ENCODE peak calls at places on chromosome 15, in eight cellular contexts. N is T-helper 1 cell; P is naive thymus-derived CD8-positive, alpha-beta T cell; O is RKO; K is GM12891; M is HFFc6; D is activated CD8-positive, alpha-beta memory T cell treated with anti-CD3 and anti-CD28 coated beads for 48 hours; F is activated CD8-positive, alpha-beta T cell treated with anti-CD3 and anti-CD28 coated beads, Interleukin-2, amount 10 ng/mL, durations not matched to agents 7 days and 5 days. J is an unnamed sample.

GRCh38 chr15:90818251-90819210 is 49.9 kb upstream of the FURIN start:
- DNase-seq in N (no peak), M (no peak), O (no peak), P (peak; percentile 37), F (peak; percentile 45), K (peak; percentile 60), D (no peak), J (no peak)

GRCh38 chr15:70854669-70854976 is 666 bp upstream of the LARP6 start:
- DNase-seq in O (no peak), K (no peak), P (no peak), N (no peak), M (peak; percentile 57), D (no peak), F (no peak), J (peak; percentile 17)

GRCh38 chr15:48963524-48964113 is at the start of gene SHC4:
- DNase-seq in F (peak; percentile 41), O (peak; percentile 85), P (no peak), N (no peak), D (no peak), M (peak; percentile 86), K (peak; percentile 27), J (peak; percentile 83)

GRCh38 chr15:96181873-96182301 is 148.6 kb upstream of the NR2F2 start:
- DNase-seq in F (no peak), D (no peak), P (no peak), O (no peak), K (no peak), N (no peak), M (peak; percentile 52), J (no peak)

GRCh38 chr15:92901053-92901761 is 1.1 kb downstream of the CHD2 start:
- DNase-seq in N (no peak), O (peak; percentile 65), K (no peak), D (no peak), M (no peak), P (no peak), F (no peak), J (peak; percentile 31)

GRCh38 chr15:79978694-79979519 is 7.9 kb upstream of the BCL2A1 start:
- DNase-seq in D (no peak), M (peak; percentile 72), P (no peak), K (no peak), O (no peak), N (no peak), F (no peak), J (peak; percentile 100)

GRCh38 chr15:84979651-84980050 is 2.0 kb upstream of the PDE8A start:
- DNase-seq in K (no peak), P (no peak), N (no peak), D (no peak), O (no peak), F (no peak), M (no peak), J (no peak)

GRCh38 chr15:39850436-39850835 is 67.8 kb upstream of the FSIP1 start:
- DNase-seq in F (no peak), O (no peak), M (no peak), P (no peak), N (no peak), D (no peak), K (no peak), J (no peak)

GRCh38 chr15:62453356-62453755 is 288.3 kb upstream of the C2CD4B start:
- DNase-seq in M (no peak), K (no peak), D (no peak), F (no peak), O (no peak), P (no peak), N (no peak), J (no peak)

GRCh38 chr15:41309226-41309905 is 23.0 kb downstream of the OIP5 start:
- DNase-seq in O (no peak), N (no peak), D (no peak), M (no peak), P (no peak), K (peak; percentile 27), F (no peak), J (no peak)

GRCh38 chr15:80645494-80646065 is 49.5 kb upstream of the ABHD17C start:
- DNase-seq in P (no peak), M (no peak), N (no peak), D (no peak), F (no peak), O (no peak), K (no peak), J (peak; percentile 84)

GRCh38 chr15:98174286-98174685 is 213.8 kb downstream of the ARRDC4 start:
- DNase-seq in P (no peak), N (no peak), F (no peak), K (no peak), M (peak; percentile 18), O (no peak), D (no peak), J (peak; percentile 21)

GRCh38 chr15:56234804-56235203 is 8.9 kb downstream of the RFX7 start:
- DNase-seq in O (no peak), N (no peak), M (no peak), P (no peak), F (no peak), D (no peak), K (no peak), J (no peak)

GRCh38 chr15:71447328-71448250 is 332.3 kb downstream of the THSD4 start:
- DNase-seq in O (peak; percentile 21), K (no peak), F (no peak), P (no peak), M (peak; percentile 64), N (no peak), D (no peak), J (no peak)

GRCh38 chr15:63010386-63010785 is 32.2 kb upstream of the TPM1 start:
- DNase-seq in F (no peak), K (no peak), P (no peak), N (no peak), O (no peak), M (no peak), D (no peak), J (no peak)

GRCh38 chr15:67832965-67833503 is 6.8 kb downstream of the RNU6-1 start:
- DNase-seq in D (no peak), P (no peak), F (no peak), K (no peak), M (no peak), N (no peak), O (no peak), J (no peak)

GRCh38 chr15:85766007-85766831 is 28.5 kb downstream of the KLHL25 start:
- DNase-seq in F (no peak), K (no peak), N (no peak), O (no peak), M (no peak), D (no peak), P (no peak), J (no peak)

GRCh38 chr15:33013827-33014445 is 180.6 kb downstream of the FMN1 start:
- DNase-seq in O (peak; percentile 68), F (no peak), K (no peak), D (no peak), P (no peak), N (no peak), M (peak; percentile 80), J (no peak)

GRCh38 chr15:47741082-47741481 is 23.8 kb downstream of the SEMA6D start:
- DNase-seq in K (no peak), O (no peak), D (no peak), P (no peak), F (no peak), M (no peak), N (no peak), J (no peak)

GRCh38 chr15:58529041-58529440 is 97.2 kb downstream of the LIPC start:
- DNase-seq in K (no peak), O (no peak), P (no peak), M (no peak), F (no peak), N (no peak), D (no peak), J (no peak)

GRCh38 chr15:63836579-63836978 is 2.8 kb upstream of the HERC1 start:
- DNase-seq in N (no peak), P (no peak), F (no peak), M (no peak), K (no peak), O (no peak), D (no peak), J (no peak)

GRCh38 chr15:75508741-75509532 is 57.4 kb upstream of the SIN3A start:
- DNase-seq in O (peak; percentile 67), M (peak; percentile 42), K (no peak), F (peak; percentile 47), D (no peak), N (no peak), P (peak; percentile 20), J (peak; percentile 62)

GRCh38 chr15:56919708-56920637 is 1.5 kb downstream of the TCF12 start:
- DNase-seq in D (peak; percentile 11), M (no peak), N (no peak), F (peak; percentile 32), O (peak; percentile 75), K (no peak), P (peak; percentile 20), J (peak; percentile 34)

GRCh38 chr15:68224546-68225250 is 4.8 kb downstream of the CLN6 start:
- DNase-seq in F (peak; percentile 69), K (no peak), O (no peak), D (no peak), P (no peak), M (no peak), N (no peak), J (no peak)

GRCh38 chr15:89157918-89158564 is 63.3 kb downstream of the RLBP1 start:
- DNase-seq in N (no peak), K (no peak), O (no peak), P (no peak), F (no peak), D (no peak), M (no peak), J (no peak)

GRCh38 chr15:55902975-55903374 is 90.4 kb downstream of the NEDD4 start:
- DNase-seq in D (no peak), N (no peak), P (no peak), M (no peak), F (no peak), O (no peak), K (no peak), J (no peak)

GRCh38 chr15:65370885-65371284 is 6.9 kb downstream of the IGDCC3 start:
- DNase-seq in K (no peak), O (no peak), N (no peak), D (no peak), P (no peak), M (no peak), F (no peak), J (no peak)

GRCh38 chr15:80836223-80836622 is 57.1 kb downstream of the CEMIP start:
- DNase-seq in N (no peak), F (no peak), D (no peak), O (no peak), P (no peak), K (no peak), M (no peak), J (no peak)

GRCh38 chr15:61762682-61763081 is 297.6 kb downstream of the VPS13C start:
- DNase-seq in P (no peak), N (no peak), K (no peak), F (no peak), M (no peak), O (no peak), D (no peak), J (no peak)

GRCh38 chr15:83380026-83380425 is 67.1 kb upstream of the SH3GL3 start:
- DNase-seq in O (no peak), K (no peak), F (no peak), N (no peak), D (no peak), P (no peak), M (peak; percentile 31), J (no peak)

GRCh38 chr15:62486041-62486440 is 321.0 kb upstream of the C2CD4B start:
- DNase-seq in N (no peak), F (no peak), O (no peak), P (no peak), M (no peak), D (no peak), K (no peak), J (no peak)

GRCh38 chr15:79682285-79682684 is 214.5 kb downstream of the MTHFS start:
- DNase-seq in N (no peak), F (no peak), O (peak; percentile 21), K (no peak), D (no peak), P (no peak), M (peak; percentile 74), J (no peak)

GRCh38 chr15:94670436-94671034 is 439.2 kb downstream of the MCTP2 start:
- DNase-seq in P (no peak), M (peak; percentile 48), D (no peak), K (peak; percentile 25), O (peak; percentile 58), N (no peak), F (no peak), J (peak; percentile 64)

GRCh38 chr15:59447367-59447766 is 9.4 kb downstream of the FAM81A start:
- DNase-seq in P (no peak), N (no peak), D (no peak), F (no peak), O (no peak), M (no peak), K (no peak), J (no peak)

J was measured in SK-MEL-5.